ENCODE peak calls at places on chromosomes 2 and 18, in ten cellular contexts. H, D, M, Y, J, F, W, N, C and K are unnamed samples.

GRCh38 chr2:190527214-190527613 is 7.3 kb downstream of the NEMP2 start:
- DNase-seq in F (no peak), J (no peak), M (no peak), N (no peak), D (no peak), C (no peak), H (no peak), W (no peak), Y (no peak), K (no peak)

GRCh38 chr2:28347193-28347592 is 45.5 kb upstream of the FOSL2 start:
- DNase-seq in Y (no peak), M (no peak), H (no peak), J (no peak), C (no peak), D (no peak), N (no peak), F (no peak), W (no peak), K (no peak)

GRCh38 chr2:208373460-208374089 is 33.0 kb upstream of the PTH2R start:
- DNase-seq in M (peak; percentile 44), H (no peak), F (no peak), Y (peak; percentile 49), J (peak; percentile 35), C (no peak), D (no peak), N (peak; percentile 54), W (no peak), K (no peak)

GRCh38 chr2:197233473-197233872 is 77.1 kb downstream of the ANKRD44 start:
- DNase-seq in H (no peak), M (no peak), F (no peak), J (no peak), W (no peak), D (no peak), C (no peak), Y (no peak), N (no peak), K (no peak)

GRCh38 chr2:174680221-174680620 is 82.6 kb upstream of the WIPF1 start:
- DNase-seq in W (no peak), D (no peak), Y (no peak), C (no peak), H (no peak), F (no peak), M (no peak), N (no peak), J (no peak), K (no peak)

GRCh38 chr2:49129034-49129433 is 25.3 kb downstream of the FSHR start:
- DNase-seq in J (no peak), M (no peak), N (no peak), Y (peak; percentile 0), D (no peak), W (no peak), H (no peak), C (no peak), F (no peak), K (no peak)

GRCh38 chr2:6083131-6083530 is 390.9 kb downstream of the SOX11 start:
- DNase-seq in H (no peak), F (no peak), W (no peak), M (no peak), C (no peak), D (no peak), J (no peak), Y (no peak), N (no peak), K (no peak)

GRCh38 chr2:46067501-46068292 is 229.5 kb upstream of the EPAS1 start:
- DNase-seq in D (no peak), J (no peak), W (no peak), M (peak; percentile 79), N (peak; percentile 96), Y (no peak), C (no peak), F (peak; percentile 97), H (no peak), K (no peak)

GRCh38 chr2:3643371-3644245 is 14.4 kb upstream of the ALLC start:
- DNase-seq in C (no peak), F (no peak), W (no peak), Y (no peak), M (no peak), J (no peak), D (no peak), H (peak; percentile 19), N (no peak), K (no peak)

GRCh38 chr2:215693269-215693998 is 257.6 kb upstream of the FN1 start:
- DNase-seq in M (no peak), C (no peak), N (peak; percentile 89), H (no peak), D (no peak), W (no peak), F (peak; percentile 80), J (peak; percentile 8), Y (peak; percentile 88), K (no peak)

GRCh38 chr2:170974304-170974993 is 45.4 kb downstream of the GORASP2 start:
- DNase-seq in H (no peak), W (peak; percentile 31), C (no peak), M (peak; percentile 20), N (no peak), F (no peak), J (peak; percentile 41), D (no peak), Y (no peak), K (no peak)

GRCh38 chr2:190353537-190353899 is 10.1 kb downstream of the INPP1 start:
- DNase-seq in Y (no peak), F (no peak), H (no peak), W (no peak), J (no peak), D (no peak), M (no peak), N (no peak), C (no peak), K (no peak)

GRCh38 chr2:217105733-217106649 is 246.1 kb upstream of the TNP1 start:
- DNase-seq in C (no peak), D (no peak), W (no peak), Y (peak; percentile 95), F (peak; percentile 97), M (peak; percentile 43), N (peak; percentile 95), J (peak; percentile 66), H (no peak), K (no peak)

GRCh38 chr2:235848055-235848454 is 320.1 kb downstream of the GBX2 start:
- DNase-seq in M (no peak), H (no peak), Y (no peak), D (no peak), J (no peak), W (no peak), F (no peak), C (no peak), N (no peak), K (no peak)

GRCh38 chr2:68458962-68459361 is 8.1 kb downstream of the FBXO48 start:
- DNase-seq in J (no peak), Y (peak; percentile 54), C (no peak), N (peak; percentile 76), W (no peak), M (no peak), F (no peak), D (no peak), H (no peak), K (no peak)

GRCh38 chr2:112700004-112700667 is 20.7 kb upstream of the NT5DC4 start:
- DNase-seq in C (no peak), D (no peak), H (no peak), W (no peak), F (no peak), J (no peak), N (no peak), Y (no peak), M (no peak), K (no peak)

GRCh38 chr2:235092854-235093253 is 141.0 kb downstream of the SH3BP4 start:
- DNase-seq in N (no peak), Y (no peak), H (no peak), J (no peak), W (no peak), C (no peak), F (no peak), M (no peak), D (no peak), K (no peak)

GRCh38 chr2:86035883-86036789 is 69.5 kb downstream of the POLR1A start:
- DNase-seq in H (peak; percentile 92), F (no peak), M (no peak), C (peak; percentile 72), N (peak; percentile 86), Y (peak; percentile 87), D (peak; percentile 68), J (no peak), W (peak; percentile 65), K (peak; percentile 77)
- TF ChIP-seq CTCF in H (peak; percentile 5), F (peak; percentile 51), M (no peak), C (peak; percentile 27), N (peak; percentile 36), Y (peak; percentile 62), D (peak; percentile 46), J (no peak), W (peak; percentile 23), K (peak; percentile 63)

DNA sequence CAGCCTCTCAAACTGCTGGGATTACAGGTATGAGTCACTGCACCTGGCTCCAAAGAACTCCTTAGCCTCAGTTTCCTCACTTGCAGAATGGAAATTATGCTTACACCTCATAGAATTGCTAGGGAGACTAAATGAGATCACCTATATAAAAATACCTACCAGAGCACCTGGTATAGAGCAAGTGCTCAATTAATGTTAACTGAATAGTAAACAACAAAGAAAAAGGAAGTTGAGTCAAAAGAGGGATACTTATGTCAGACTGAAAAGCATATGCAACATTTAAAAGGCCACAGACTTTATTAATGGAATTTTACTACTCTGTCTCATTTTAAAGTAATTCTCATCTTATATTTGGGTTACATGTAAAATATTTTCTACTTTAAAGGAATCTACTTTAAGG is 138.3 kb upstream of the SMAD7 start:
- DNase-seq in Y (no peak), J (no peak), D (no peak), H (no peak), C (no peak), N (no peak), M (no peak), W (no peak), F (no peak), K (no peak)
- TF ChIP-seq CTCF in Y (no peak), J (no peak), D (no peak), H (no peak), C (no peak), N (no peak), M (no peak), W (no peak), F (no peak), K (no peak)

DNA sequence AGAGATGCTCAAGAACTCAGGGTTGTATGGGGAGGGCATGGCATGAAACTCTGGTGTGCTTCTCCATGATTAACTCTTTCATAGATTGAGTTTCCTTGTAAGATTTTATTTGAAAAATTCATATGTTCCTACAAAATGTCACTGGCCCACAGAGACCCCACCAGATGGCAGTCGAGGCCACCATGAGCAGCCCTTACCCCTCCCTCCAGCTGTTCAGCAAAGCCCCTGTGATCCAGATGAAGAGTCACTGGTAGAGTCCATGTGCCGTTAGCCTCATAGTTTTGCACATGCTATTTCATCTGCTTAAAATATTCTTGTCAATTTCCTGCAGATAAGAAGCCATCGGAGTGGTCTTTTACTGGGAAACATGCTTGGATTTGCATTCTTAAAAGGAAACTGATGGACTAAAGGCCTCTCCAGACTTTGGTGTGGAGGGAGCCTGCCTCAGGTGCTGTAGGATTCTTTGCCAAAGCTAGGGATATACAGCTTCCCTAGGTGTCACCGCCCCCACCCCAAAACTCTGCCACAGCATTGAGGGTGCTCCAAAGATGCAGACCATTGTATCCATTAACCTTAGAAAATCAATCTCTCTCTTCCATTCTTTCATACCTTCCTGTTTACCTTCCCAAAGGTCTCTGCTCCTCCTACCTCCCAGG is 18.8 kb downstream of the ZNF385B start:
- DNase-seq in W (no peak), C (no peak), F (no peak), H (no peak), D (no peak), N (no peak), Y (no peak), J (peak; percentile 30), M (no peak), K (no peak)
- TF ChIP-seq CTCF in W (no peak), C (no peak), F (peak; percentile 35), H (no peak), D (no peak), N (no peak), Y (peak; percentile 1), J (peak; percentile 35), M (peak; percentile 17), K (peak; percentile 30)

GRCh38 chr2:221407765-221408164 is 164.3 kb downstream of the EPHA4 start:
- DNase-seq in F (no peak), N (no peak), W (no peak), C (no peak), D (no peak), M (no peak), H (no peak), J (no peak), Y (no peak), K (no peak)
- TF ChIP-seq CTCF in F (no peak), N (no peak), W (no peak), C (no peak), D (no peak), M (no peak), H (no peak), J (no peak), Y (no peak), K (no peak)